ENCODE peak calls at places on chromosome 11, in seven cellular contexts. L is adipocyte, Q is GM23248, I is uterus, Z is tibial nerve, R is tibial artery, G is cardiac muscle cell. U is an unnamed sample.

GRCh38 chr11:94876645-94877445 is 96.5 kb downstream of the CWC15 start:
- DNase-seq in L (peak; percentile 97), Q (peak; percentile 98), I (peak; percentile 86), Z (peak; percentile 54), R (peak; percentile 84), G (peak; percentile 97), U (peak; percentile 85)

GRCh38 chr11:128814856-128815705 is 52.0 kb downstream of the KCNJ1 start:
- DNase-seq in L (peak; percentile 96), Q (peak; percentile 91), I (peak; percentile 69), Z (peak; percentile 51), R (peak; percentile 74), G (peak; percentile 93), U (peak; percentile 56)

GRCh38 chr11:47797633-47798032 is 30.5 kb upstream of the FNBP4 start:
- DNase-seq in L (no peak), Q (peak; percentile 77), I (no peak), Z (no peak), R (no peak), G (peak; percentile 81), U (no peak)

GRCh38 chr11:125190549-125190948 is 26.0 kb downstream of the PKNOX2 start:
- DNase-seq in L (no peak), Q (no peak), I (no peak), Z (no peak), R (no peak), G (no peak), U (no peak)

GRCh38 chr11:113722221-113722620 is 16.1 kb upstream of the TMPRSS5 start:
- DNase-seq in L (no peak), Q (no peak), I (no peak), Z (no peak), R (no peak), G (peak; percentile 31), U (no peak)

GRCh38 chr11:31022080-31022479 is 347.5 kb downstream of the DCDC1 start:
- DNase-seq in L (no peak), Q (no peak), I (no peak), Z (no peak), R (no peak), G (no peak), U (no peak)

GRCh38 chr11:127117231-127117671 is 116.7 kb upstream of the KIRREL3 start:
- DNase-seq in L (no peak), Q (no peak), I (no peak), Z (no peak), R (no peak), G (no peak), U (no peak)

GRCh38 chr11:69234740-69235710 is 58.9 kb upstream of the MYEOV start:
- DNase-seq in L (no peak), Q (no peak), I (no peak), Z (no peak), R (peak; percentile 7), G (no peak), U (no peak)

GRCh38 chr11:3995949-3996554 is 98.5 kb upstream of the RRM1 start:
- DNase-seq in L (peak; percentile 46), Q (peak; percentile 81), I (no peak), Z (no peak), R (no peak), G (peak; percentile 48), U (no peak)

GRCh38 chr11:8095831-8096522 is 15.0 kb downstream of the TUB start:
- DNase-seq in L (no peak), Q (no peak), I (no peak), Z (no peak), R (no peak), G (no peak), U (no peak)

GRCh38 chr11:124612567-124613245 is 1.5 kb downstream of the PANX3 start:
- DNase-seq in L (peak; percentile 6), Q (peak; percentile 14), I (no peak), Z (no peak), R (no peak), G (peak; percentile 21), U (no peak)

DNA sequence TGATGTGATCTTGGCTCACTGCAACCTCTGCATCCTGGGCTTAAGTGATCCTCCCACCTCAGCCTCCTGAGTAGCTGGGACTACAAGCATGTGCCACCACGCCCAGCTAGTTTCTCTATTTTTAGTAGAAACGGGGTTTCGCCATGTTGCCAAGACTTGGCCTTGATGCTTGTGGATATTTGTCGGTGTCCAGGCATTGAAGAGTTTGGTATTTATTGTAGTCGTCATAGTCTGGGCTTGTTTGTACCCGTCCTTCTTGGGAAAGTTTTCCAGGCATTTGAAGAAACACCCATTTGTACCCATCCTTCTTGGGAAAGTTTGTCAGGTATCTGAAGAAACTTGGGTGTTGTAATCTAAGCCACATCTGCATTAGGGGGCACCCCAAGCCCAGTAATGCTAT is 28.7 kb downstream of the FCHSD2 start:
- DNase-seq in L (no peak), Q (no peak), I (no peak), Z (no peak), R (no peak), G (no peak), U (no peak)
- H3K9me3 ChIP-seq in L (no peaks in the 10 kb centered on the region), Q (no peaks in the 10 kb centered on the region), I (no peaks in the 10 kb centered on the region), Z (no peaks in the 10 kb centered on the region), R (no peaks in the 10 kb centered on the region), G (no peaks in the 10 kb centered on the region), U (peaks cover 5% of the 10 kb centered on the region)

DNA sequence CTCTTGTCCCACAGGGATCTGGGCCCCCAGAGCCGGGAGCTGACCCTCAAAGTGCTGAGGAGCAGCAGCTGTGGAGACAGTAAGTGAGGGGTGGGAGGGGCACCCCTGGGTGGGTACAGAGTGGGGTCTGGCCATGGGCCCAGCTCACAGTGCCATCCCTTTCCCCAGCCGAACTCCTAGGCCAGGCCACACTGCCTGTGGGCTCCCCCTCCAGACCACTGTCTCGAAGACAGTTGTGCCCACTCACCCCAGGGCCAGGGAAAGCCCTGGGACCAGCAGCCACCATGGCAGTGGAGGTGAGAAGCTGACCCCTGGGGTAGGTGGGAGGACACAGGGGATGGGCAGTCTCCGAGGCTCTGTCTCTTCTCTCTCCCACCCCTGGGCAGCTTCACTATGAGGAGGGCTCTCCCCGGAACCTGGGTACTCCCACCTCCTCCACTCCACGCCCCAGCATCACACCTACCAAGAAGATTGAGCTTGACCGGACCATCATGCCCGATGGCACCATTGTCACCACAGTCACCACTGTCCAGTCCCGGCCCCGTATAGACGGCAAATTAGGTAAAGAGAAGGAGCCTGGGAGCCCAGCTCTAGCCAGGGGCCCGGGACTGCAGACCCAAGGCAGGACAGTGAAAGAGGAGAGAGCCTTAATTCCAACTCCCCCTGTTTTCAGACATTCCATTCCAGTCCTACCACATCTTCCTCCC is 5.3 kb downstream of the C2CD2L start:
- DNase-seq in L (no peak), Q (no peak), I (no peak), Z (no peak), R (no peak), G (no peak), U (no peak)
- H3K4me1 ChIP-seq in L (peaks cover 12% of the 10 kb centered on the region), Q (peaks cover 10% of the 10 kb centered on the region), I (no peaks in the 10 kb centered on the region), Z (peaks cover 29% of the 10 kb centered on the region), R (peaks cover 21% of the 10 kb centered on the region), G (no peaks in the 10 kb centered on the region), U (peaks cover 10% of the 10 kb centered on the region)

GRCh38 chr11:92834296-92835020 is 135.0 kb upstream of the MTNR1B start:
- DNase-seq in L (no peak), Q (no peak), I (no peak), Z (no peak), R (no peak), G (no peak), U (no peak)
- H3K9me3 ChIP-seq in L (no peaks in the 10 kb centered on the region), Q (no peaks in the 10 kb centered on the region), I (no peaks in the 10 kb centered on the region), Z (no peaks in the 10 kb centered on the region), R (no peaks in the 10 kb centered on the region), G (no peaks in the 10 kb centered on the region), U (no peaks in the 10 kb centered on the region)

GRCh38 chr11:77072851-77073327 is 6.1 kb downstream of the CAPN5 start:
- DNase-seq in L (no peak), Q (no peak), I (no peak), Z (no peak), R (no peak), G (no peak), U (no peak)
- H3K4me1 ChIP-seq in L (peaks cover 45% of the 10 kb centered on the region), Q (peaks cover 39% of the 10 kb centered on the region), I (peaks cover 24% of the 10 kb centered on the region), Z (peaks cover 80% of the 10 kb centered on the region), R (peaks cover 34% of the 10 kb centered on the region), G (no peaks in the 10 kb centered on the region), U (no peaks in the 10 kb centered on the region)

GRCh38 chr11:133819114-133819513 is 26.2 kb downstream of the SPATA19 start:
- DNase-seq in L (no peak), Q (no peak), I (no peak), Z (no peak), R (no peak), G (no peak), U (no peak)

GRCh38 chr11:133821776-133822175 is 23.5 kb downstream of the SPATA19 start:
- DNase-seq in L (no peak), Q (peak; percentile 22), I (no peak), Z (no peak), R (no peak), G (peak; percentile 57), U (no peak)

GRCh38 chr11:133817449-133817848 is 27.9 kb downstream of the SPATA19 start:
- DNase-seq in L (no peak), Q (no peak), I (no peak), Z (no peak), R (no peak), G (no peak), U (no peak)

GRCh38 chr11:133818302-133818701 is 27.0 kb downstream of the SPATA19 start:
- DNase-seq in L (no peak), Q (no peak), I (no peak), Z (no peak), R (no peak), G (no peak), U (no peak)

DNA sequence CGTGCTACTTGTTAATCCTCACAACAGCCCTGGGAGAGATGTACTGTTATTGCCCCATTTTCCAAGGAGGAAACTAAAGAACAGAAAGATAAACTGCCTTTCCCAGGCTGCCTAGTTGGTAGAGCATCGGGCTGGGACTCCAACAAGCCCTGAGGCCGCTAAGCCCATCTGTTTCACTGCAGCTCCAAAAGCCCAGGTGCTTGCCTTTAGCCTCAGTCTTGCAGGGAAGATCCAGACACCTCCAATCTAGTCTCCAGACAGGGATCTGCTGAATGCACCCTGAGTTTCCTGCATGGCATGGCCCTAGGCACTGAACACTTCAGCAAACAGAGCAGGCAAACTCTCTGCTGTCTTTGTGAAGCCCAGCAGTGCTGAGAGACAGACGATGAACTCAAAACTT is 25.4 kb downstream of the SPATA19 start:
- DNase-seq in L (no peak), Q (no peak), I (no peak), Z (no peak), R (no peak), G (no peak), U (no peak)
- H3K9me3 ChIP-seq in L (no peaks in the 10 kb centered on the region), Q (no peaks in the 10 kb centered on the region), I (no peaks in the 10 kb centered on the region), Z (no peaks in the 10 kb centered on the region), R (no peaks in the 10 kb centered on the region), G (no peaks in the 10 kb centered on the region), U (no peaks in the 10 kb centered on the region)

DNA sequence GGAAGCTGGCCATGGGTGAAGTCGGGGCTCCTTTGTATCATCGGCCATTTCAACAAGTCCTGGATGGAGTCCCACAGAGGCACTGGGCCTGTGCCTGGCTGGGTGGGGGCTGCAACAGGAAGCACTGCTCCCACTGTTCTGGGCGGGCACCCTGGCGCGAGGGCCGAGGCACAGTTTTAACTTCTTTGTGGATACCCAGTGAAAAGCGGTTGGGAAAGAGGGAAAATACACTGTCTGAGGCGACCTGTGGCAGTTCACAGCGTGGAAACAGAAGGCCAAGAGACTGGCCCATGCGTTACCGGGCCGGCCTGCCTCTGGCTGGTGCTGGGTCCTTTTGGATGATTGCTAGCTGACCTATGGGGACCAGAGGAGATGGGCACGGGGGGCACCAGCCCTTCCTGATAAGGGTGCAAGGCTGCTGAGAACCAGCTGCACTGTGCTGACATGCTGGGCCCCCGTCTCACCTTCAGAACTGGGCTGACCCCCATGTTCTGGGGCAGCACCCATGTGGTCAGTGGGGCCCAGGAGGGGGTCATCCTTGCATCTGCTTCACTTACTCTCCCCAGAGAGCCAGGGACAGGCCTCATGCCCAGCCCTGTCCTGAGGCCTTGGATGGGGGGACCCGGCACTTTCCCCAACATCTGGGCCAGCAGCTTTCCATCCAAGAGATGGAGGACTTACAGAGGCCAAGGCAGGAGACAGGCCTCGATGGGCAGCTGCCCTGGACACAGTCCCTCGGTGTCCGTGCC is 4.2 kb downstream of the OVOL1 start:
- DNase-seq in L (no peak), Q (no peak), I (no peak), Z (no peak), R (no peak), G (no peak), U (no peak)
- H3K4me1 ChIP-seq in L (peaks cover 5% of the 10 kb centered on the region), Q (no peaks in the 10 kb centered on the region), I (peaks cover 6% of the 10 kb centered on the region), Z (peaks cover 24% of the 10 kb centered on the region), R (peaks cover 23% of the 10 kb centered on the region), G (no peaks in the 10 kb centered on the region), U (no peaks in the 10 kb centered on the region)